ENCODE peak calls at places on chromosomes 12 and 14, in six cellular contexts. One of them, this sample, is unnamed.

GRCh38 chr12:131203666-131204415 is 250.1 kb downstream of the ADGRD1 start:
- DNase-seq in breast epithelium: peak
- DNase-seq in body of pancreas: no peak
- DNase-seq in A549: no peak
- DNase-seq in testis: no peak
- DNase-seq in lower leg skin: no peak
- DNase-seq in this sample: no peak

GRCh38 chr12:129900306-129900705 is 3.5 kb downstream of the TMEM132D start:
- DNase-seq in lower leg skin: no peak
- DNase-seq in A549: no peak
- DNase-seq in body of pancreas: no peak
- DNase-seq in breast epithelium: no peak
- DNase-seq in testis: no peak
- DNase-seq in this sample: no peak

GRCh38 chr14:88545256-88545655 is 9.6 kb downstream of the PTPN21 start:
- DNase-seq in lower leg skin: no peak
- DNase-seq in body of pancreas: no peak
- DNase-seq in breast epithelium: no peak
- DNase-seq in testis: no peak
- DNase-seq in A549: no peak
- DNase-seq in this sample: no peak

GRCh38 chr14:75523771-75524171 is 1.5 kb downstream of the BATF start:
- DNase-seq in lower leg skin: no peak
- DNase-seq in testis: no peak
- DNase-seq in A549: no peak
- DNase-seq in breast epithelium: no peak
- DNase-seq in body of pancreas: peak
- DNase-seq in this sample: no peak

GRCh38 chr12:52804029-52804428 is 8.1 kb upstream of the KRT3 start:
- DNase-seq in breast epithelium: no peak
- DNase-seq in lower leg skin: no peak
- DNase-seq in body of pancreas: no peak
- DNase-seq in A549: no peak
- DNase-seq in testis: no peak
- DNase-seq in this sample: no peak

GRCh38 chr14:67538501-67538900 is 5.4 kb downstream of the PLEKHH1 start:
- DNase-seq in A549: no peak
- DNase-seq in body of pancreas: no peak
- DNase-seq in testis: no peak
- DNase-seq in lower leg skin: no peak
- DNase-seq in breast epithelium: no peak
- DNase-seq in this sample: no peak

GRCh38 chr12:21073822-21074460 is 57.1 kb upstream of the SLCO1B1 start:
- DNase-seq in A549: peak
- DNase-seq in breast epithelium: no peak
- DNase-seq in testis: no peak
- DNase-seq in body of pancreas: no peak
- DNase-seq in lower leg skin: no peak
- DNase-seq in this sample: no peak

GRCh38 chr14:23103581-23103980 is 1.2 kb downstream of the CIROP start:
- DNase-seq in breast epithelium: no peak
- DNase-seq in testis: no peak
- DNase-seq in lower leg skin: no peak
- DNase-seq in body of pancreas: no peak
- DNase-seq in A549: no peak
- DNase-seq in this sample: no peak

GRCh38 chr14:102795060-102795925 is 18.0 kb downstream of the TRAF3 start:
- DNase-seq in body of pancreas: peak
- DNase-seq in A549: peak
- DNase-seq in testis: no peak
- DNase-seq in lower leg skin: peak
- DNase-seq in breast epithelium: peak
- DNase-seq in this sample: peak

GRCh38 chr12:28216016-28216415 is 25.8 kb downstream of the CCDC91 start:
- DNase-seq in body of pancreas: no peak
- DNase-seq in breast epithelium: no peak
- DNase-seq in A549: no peak
- DNase-seq in testis: no peak
- DNase-seq in lower leg skin: no peak
- DNase-seq in this sample: no peak

GRCh38 chr12:53170876-53171724 is 9.4 kb upstream of the ZNF740 start:
- DNase-seq in breast epithelium: no peak
- DNase-seq in A549: no peak
- DNase-seq in body of pancreas: no peak
- DNase-seq in testis: no peak
- DNase-seq in lower leg skin: no peak
- DNase-seq in this sample: peak

GRCh38 chr12:124709722-124710656 is 142.6 kb upstream of the NCOR2 start:
- DNase-seq in testis: no peak
- DNase-seq in breast epithelium: no peak
- DNase-seq in lower leg skin: no peak
- DNase-seq in body of pancreas: no peak
- DNase-seq in A549: no peak
- DNase-seq in this sample: no peak

GRCh38 chr14:102493585-102493984 is 16.0 kb downstream of the ANKRD9 start:
- DNase-seq in A549: no peak
- DNase-seq in lower leg skin: no peak
- DNase-seq in testis: no peak
- DNase-seq in breast epithelium: no peak
- DNase-seq in body of pancreas: no peak
- DNase-seq in this sample: no peak

GRCh38 chr14:64113279-64113678 is 180.9 kb downstream of the ESR2 start:
- DNase-seq in testis: no peak
- DNase-seq in body of pancreas: peak
- DNase-seq in breast epithelium: no peak
- DNase-seq in lower leg skin: no peak
- DNase-seq in A549: no peak
- DNase-seq in this sample: peak

GRCh38 chr14:100405752-100406455 is 82.8 kb downstream of the SLC25A47 start:
- DNase-seq in lower leg skin: no peak
- DNase-seq in testis: no peak
- DNase-seq in body of pancreas: peak
- DNase-seq in A549: no peak
- DNase-seq in breast epithelium: no peak
- DNase-seq in this sample: no peak

GRCh38 chr14:72907886-72908285 is 14.0 kb upstream of the DPF3 start:
- DNase-seq in breast epithelium: no peak
- DNase-seq in lower leg skin: no peak
- DNase-seq in testis: no peak
- DNase-seq in A549: no peak
- DNase-seq in body of pancreas: no peak
- DNase-seq in this sample: no peak

GRCh38 chr14:92352158-92352985 is 29.4 kb downstream of the SLC24A4 start:
- DNase-seq in A549: peak
- DNase-seq in lower leg skin: no peak
- DNase-seq in testis: peak
- DNase-seq in body of pancreas: no peak
- DNase-seq in breast epithelium: no peak
- DNase-seq in this sample: no peak

GRCh38 chr14:82009993-82010392 is 476.3 kb upstream of the SEL1L start:
- DNase-seq in testis: no peak
- DNase-seq in breast epithelium: no peak
- DNase-seq in A549: no peak
- DNase-seq in body of pancreas: no peak
- DNase-seq in lower leg skin: no peak
- DNase-seq in this sample: no peak

GRCh38 chr14:69154779-69155178 is 1.9 kb upstream of the DCAF5 start:
- DNase-seq in body of pancreas: peak
- DNase-seq in A549: peak
- DNase-seq in breast epithelium: no peak
- DNase-seq in testis: peak
- DNase-seq in lower leg skin: no peak
- DNase-seq in this sample: peak

GRCh38 chr12:98002887-98003493 is 512.4 kb upstream of the TMPO start:
- DNase-seq in body of pancreas: peak
- DNase-seq in lower leg skin: no peak
- DNase-seq in breast epithelium: peak
- DNase-seq in testis: peak
- DNase-seq in A549: peak
- DNase-seq in this sample: peak

GRCh38 chr14:57486767-57487379 is 6.8 kb downstream of the CCDC198 start:
- DNase-seq in testis: peak
- DNase-seq in lower leg skin: no peak
- DNase-seq in body of pancreas: peak
- DNase-seq in breast epithelium: no peak
- DNase-seq in A549: peak
- DNase-seq in this sample: no peak

GRCh38 chr12:6234906-6235305 is 34.7 kb downstream of the CD9 start:
- DNase-seq in lower leg skin: no peak
- DNase-seq in A549: no peak
- DNase-seq in testis: no peak
- DNase-seq in breast epithelium: no peak
- DNase-seq in body of pancreas: no peak
- DNase-seq in this sample: no peak

GRCh38 chr12:6235906-6236640 is 35.9 kb downstream of the CD9 start:
- DNase-seq in A549: no peak
- DNase-seq in breast epithelium: no peak
- DNase-seq in lower leg skin: no peak
- DNase-seq in testis: no peak
- DNase-seq in body of pancreas: no peak
- DNase-seq in this sample: no peak

GRCh38 chr12:6234214-6234613 is 34.0 kb downstream of the CD9 start:
- DNase-seq in lower leg skin: no peak
- DNase-seq in A549: no peak
- DNase-seq in testis: no peak
- DNase-seq in breast epithelium: no peak
- DNase-seq in body of pancreas: no peak
- DNase-seq in this sample: no peak

GRCh38 chr12:6236641-6236940 is 36.4 kb downstream of the CD9 start:
- DNase-seq in testis: no peak
- DNase-seq in body of pancreas: no peak
- DNase-seq in lower leg skin: no peak
- DNase-seq in A549: no peak
- DNase-seq in breast epithelium: no peak
- DNase-seq in this sample: no peak

DNA sequence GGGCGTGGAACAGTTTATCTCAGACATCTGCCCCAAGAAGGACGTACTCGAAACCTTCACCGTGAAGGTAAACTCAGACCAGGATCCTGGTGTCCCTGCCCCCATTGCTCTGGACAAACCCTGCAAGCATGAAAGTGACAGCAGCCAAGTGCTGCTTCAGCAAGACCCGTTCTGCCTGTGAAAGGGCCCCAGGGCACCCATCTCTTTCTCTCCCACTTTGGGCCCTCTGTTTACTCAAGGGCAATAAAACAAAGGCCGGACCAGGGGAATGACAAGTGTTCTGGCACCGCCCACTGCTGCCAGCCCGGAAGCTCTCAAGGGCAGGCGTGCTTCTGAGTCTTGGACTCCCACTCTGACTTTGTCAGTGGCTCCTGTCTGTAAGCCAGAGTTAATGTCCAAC is 35.3 kb downstream of the CD9 start:
- DNase-seq in breast epithelium: peak
- DNase-seq in testis: peak
- DNase-seq in A549: no peak
- DNase-seq in lower leg skin: no peak
- DNase-seq in body of pancreas: peak
- DNase-seq in this sample: peak
- TF ChIP-seq POLR2A in breast epithelium: no peak
- TF ChIP-seq POLR2A in testis: no peak
- TF ChIP-seq POLR2A in A549: no peak
- TF ChIP-seq POLR2A in lower leg skin: no peak
- TF ChIP-seq POLR2A in body of pancreas: no peak
- TF ChIP-seq POLR2A in this sample: no peak

GRCh38 chr12:112408621-112409020 is 784 bp downstream of the RPL6 start:
- DNase-seq in breast epithelium: no peak
- DNase-seq in testis: no peak
- DNase-seq in lower leg skin: no peak
- DNase-seq in A549: no peak
- DNase-seq in body of pancreas: no peak
- DNase-seq in this sample: no peak

GRCh38 chr12:112409064-112409905 is at the start of gene RPL6:
- DNase-seq in testis: peak
- DNase-seq in breast epithelium: peak
- DNase-seq in body of pancreas: peak
- DNase-seq in lower leg skin: peak
- DNase-seq in A549: peak
- DNase-seq in this sample: peak

GRCh38 chr12:112401903-112402498 is 7.4 kb downstream of the RPL6 start:
- DNase-seq in lower leg skin: no peak
- DNase-seq in A549: no peak
- DNase-seq in testis: no peak
- DNase-seq in breast epithelium: no peak
- DNase-seq in body of pancreas: no peak
- DNase-seq in this sample: no peak

GRCh38 chr12:112409906-112410244 is 470 bp upstream of the RPL6 start:
- DNase-seq in breast epithelium: no peak
- DNase-seq in body of pancreas: no peak
- DNase-seq in lower leg skin: no peak
- DNase-seq in testis: no peak
- DNase-seq in A549: no peak
- DNase-seq in this sample: no peak

GRCh38 chr12:112406519-112407488 is 2.6 kb downstream of the RPL6 start:
- DNase-seq in lower leg skin: no peak
- DNase-seq in A549: no peak
- DNase-seq in breast epithelium: no peak
- DNase-seq in testis: no peak
- DNase-seq in body of pancreas: no peak
- DNase-seq in this sample: no peak
- TF ChIP-seq POLR2A in lower leg skin: no peak
- TF ChIP-seq POLR2A in A549: no peak
- TF ChIP-seq POLR2A in breast epithelium: no peak
- TF ChIP-seq POLR2A in testis: no peak
- TF ChIP-seq POLR2A in body of pancreas: no peak
- TF ChIP-seq POLR2A in this sample: no peak

DNA sequence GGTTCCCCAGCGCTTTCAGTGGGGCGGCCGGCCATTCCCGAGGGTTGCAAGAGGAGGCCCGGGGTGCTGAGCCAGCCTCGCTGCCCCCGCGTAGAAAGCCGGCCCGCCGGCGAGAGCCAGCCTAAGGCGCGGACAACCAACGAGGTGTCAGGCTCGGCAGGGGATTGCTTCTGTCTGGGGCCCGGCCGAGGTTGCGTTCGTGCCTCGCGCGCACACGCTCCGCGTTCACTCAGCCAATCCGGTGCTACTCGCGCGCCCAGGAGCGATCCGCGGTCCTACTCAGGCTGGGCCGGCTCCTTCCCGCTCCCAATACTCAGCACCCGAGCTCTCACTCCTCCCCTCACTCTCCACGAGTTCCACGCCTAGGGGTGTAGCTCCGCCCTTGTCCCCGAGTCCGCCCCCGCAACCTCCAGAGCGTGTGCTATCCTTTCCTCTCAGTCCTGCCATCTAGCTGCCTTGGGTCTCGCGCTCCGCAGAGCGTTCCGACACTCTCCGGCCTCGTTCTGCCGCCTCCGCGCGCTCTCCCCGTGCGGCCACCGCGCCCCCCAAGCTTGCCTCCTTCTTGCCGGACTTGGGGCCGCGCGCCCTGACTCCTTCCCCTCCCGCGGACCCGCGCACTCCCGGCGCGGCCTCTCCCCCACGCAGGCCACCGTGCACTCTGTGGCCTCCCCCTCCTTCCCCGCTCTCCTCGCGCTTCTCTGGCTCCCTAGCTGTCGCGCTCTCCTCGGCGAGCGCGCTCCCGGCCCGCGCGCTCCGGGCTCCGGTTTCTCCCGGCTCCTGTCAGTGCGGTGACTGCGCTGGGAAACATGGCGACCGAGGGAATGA is at the start of gene GPHN:
- DNase-seq in testis: peak
- DNase-seq in breast epithelium: peak
- DNase-seq in lower leg skin: peak
- DNase-seq in body of pancreas: peak
- DNase-seq in A549: peak
- DNase-seq in this sample: peak
- TF ChIP-seq POLR2A in testis: peak
- TF ChIP-seq POLR2A in breast epithelium: no peak
- TF ChIP-seq POLR2A in lower leg skin: no peak
- TF ChIP-seq POLR2A in body of pancreas: peak
- TF ChIP-seq POLR2A in A549: peak
- TF ChIP-seq POLR2A in this sample: no peak

GRCh38 chr14:30035361-30035760 is 107.7 kb upstream of the PRKD1 start:
- DNase-seq in lower leg skin: no peak
- DNase-seq in body of pancreas: no peak
- DNase-seq in breast epithelium: no peak
- DNase-seq in A549: no peak
- DNase-seq in testis: no peak
- DNase-seq in this sample: no peak
- TF ChIP-seq POLR2A in lower leg skin: no peak
- TF ChIP-seq POLR2A in body of pancreas: no peak
- TF ChIP-seq POLR2A in breast epithelium: no peak
- TF ChIP-seq POLR2A in A549: no peak
- TF ChIP-seq POLR2A in testis: no peak
- TF ChIP-seq POLR2A in this sample: no peak

This sample was measured in stomach.